ENCODE peak calls at places on chromosomes 13 and 19, in five cellular contexts. U is A549, N is HepG2, R is K562, B is GM12878. A is an unnamed sample.

GRCh38 chr13:23629566-23630272 is 59.5 kb downstream of the TNFRSF19 start:
- DNase-seq in U (no peak), N (peak; percentile 93), R (no peak), B (no peak), A (no peak)

GRCh38 chr19:48558018-48558684 is 6.2 kb downstream of the SULT2B1 start:
- DNase-seq in U (peak; percentile 98), N (peak; percentile 93), R (peak; percentile 44), B (no peak), A (peak; percentile 87)

GRCh38 chr19:35037716-35038622 is 3.6 kb upstream of the HPN start:
- DNase-seq in U (no peak), N (no peak), R (no peak), B (peak; percentile 30), A (no peak)

GRCh38 chr13:90800082-90800746 is 547.3 kb upstream of the MIR17HG start:
- DNase-seq in U (no peak), N (no peak), R (no peak), B (no peak), A (no peak)

GRCh38 chr19:10624585-10624984 is 768 bp upstream of the SLC44A2 start:
- DNase-seq in U (no peak), N (no peak), R (peak; percentile 5), B (no peak), A (no peak)

GRCh38 chr19:27824108-27824507 is 1388.8 kb downstream of the UQCRFS1 start:
- DNase-seq in U (no peak), N (no peak), R (no peak), B (no peak), A (no peak)

GRCh38 chr19:41192574-41193419 is at the start of gene CYP2S1:
- DNase-seq in U (peak; percentile 77), N (no peak), R (peak; percentile 94), B (no peak), A (peak; percentile 85)

GRCh38 chr13:57212989-57213388 is 46.0 kb downstream of the PRR20E start:
- DNase-seq in U (no peak), N (no peak), R (no peak), B (no peak), A (no peak)

GRCh38 chr13:99665716-99666115 is 164.4 kb downstream of the TM9SF2 start:
- DNase-seq in U (no peak), N (no peak), R (no peak), B (no peak), A (no peak)

GRCh38 chr13:88979465-88980180 is 1308.5 kb downstream of the SLITRK5 start:
- DNase-seq in U (no peak), N (no peak), R (no peak), B (no peak), A (peak; percentile 24)

GRCh38 chr13:45370922-45371406 is 30.0 kb upstream of the TPT1 start:
- DNase-seq in U (peak; percentile 41), N (no peak), R (peak; percentile 76), B (no peak), A (peak; percentile 93)

GRCh38 chr13:94217370-94217769 is 262.1 kb downstream of the DCT start:
- DNase-seq in U (no peak), N (no peak), R (no peak), B (no peak), A (no peak)

GRCh38 chr19:13980340-13980739 is 25.8 kb downstream of the RFX1 start:
- DNase-seq in U (no peak), N (no peak), R (no peak), B (no peak), A (no peak)

GRCh38 chr19:52170863-52171320 is 529 bp downstream of the ZNF836 start:
- DNase-seq in U (no peak), N (no peak), R (no peak), B (no peak), A (peak; percentile 55)

GRCh38 chr19:18044825-18045304 is 36.9 kb downstream of the ARRDC2 start:
- DNase-seq in U (peak; percentile 27), N (no peak), R (peak; percentile 68), B (peak; percentile 90), A (peak; percentile 77)

GRCh38 chr19:22144394-22144793 is 52.4 kb downstream of the ZNF676 start:
- DNase-seq in U (peak; percentile 30), N (no peak), R (peak; percentile 11), B (no peak), A (peak; percentile 50)

GRCh38 chr19:44671400-44671799 is at the start of gene CEACAM19:
- DNase-seq in U (no peak), N (no peak), R (no peak), B (no peak), A (no peak)

GRCh38 chr13:50596103-50596502 is 247.4 kb downstream of the DLEU7 start:
- DNase-seq in U (no peak), N (no peak), R (no peak), B (no peak), A (no peak)

GRCh38 chr13:92317066-92317465 is 909.5 kb upstream of the GPC6 start:
- DNase-seq in U (peak; percentile 3), N (no peak), R (no peak), B (no peak), A (no peak)

GRCh38 chr19:34669305-34669704 is 7.7 kb downstream of the SCGB2B2 start:
- DNase-seq in U (no peak), N (no peak), R (no peak), B (no peak), A (no peak)

GRCh38 chr19:5002143-5002542 is 33.2 kb downstream of the KDM4B start:
- DNase-seq in U (peak; percentile 27), N (peak; percentile 84), R (no peak), B (no peak), A (no peak)

GRCh38 chr19:5536337-5536894 is 31.3 kb downstream of the TINCR start:
- DNase-seq in U (peak; percentile 23), N (no peak), R (peak; percentile 32), B (no peak), A (peak; percentile 97)

GRCh38 chr13:21341637-21342422 is 117.3 kb downstream of the ZDHHC20 start:
- DNase-seq in U (no peak), N (no peak), R (no peak), B (no peak), A (no peak)

GRCh38 chr13:33480561-33480960 is 195.0 kb upstream of the STARD13 start:
- DNase-seq in U (no peak), N (no peak), R (no peak), B (no peak), A (no peak)

DNA sequence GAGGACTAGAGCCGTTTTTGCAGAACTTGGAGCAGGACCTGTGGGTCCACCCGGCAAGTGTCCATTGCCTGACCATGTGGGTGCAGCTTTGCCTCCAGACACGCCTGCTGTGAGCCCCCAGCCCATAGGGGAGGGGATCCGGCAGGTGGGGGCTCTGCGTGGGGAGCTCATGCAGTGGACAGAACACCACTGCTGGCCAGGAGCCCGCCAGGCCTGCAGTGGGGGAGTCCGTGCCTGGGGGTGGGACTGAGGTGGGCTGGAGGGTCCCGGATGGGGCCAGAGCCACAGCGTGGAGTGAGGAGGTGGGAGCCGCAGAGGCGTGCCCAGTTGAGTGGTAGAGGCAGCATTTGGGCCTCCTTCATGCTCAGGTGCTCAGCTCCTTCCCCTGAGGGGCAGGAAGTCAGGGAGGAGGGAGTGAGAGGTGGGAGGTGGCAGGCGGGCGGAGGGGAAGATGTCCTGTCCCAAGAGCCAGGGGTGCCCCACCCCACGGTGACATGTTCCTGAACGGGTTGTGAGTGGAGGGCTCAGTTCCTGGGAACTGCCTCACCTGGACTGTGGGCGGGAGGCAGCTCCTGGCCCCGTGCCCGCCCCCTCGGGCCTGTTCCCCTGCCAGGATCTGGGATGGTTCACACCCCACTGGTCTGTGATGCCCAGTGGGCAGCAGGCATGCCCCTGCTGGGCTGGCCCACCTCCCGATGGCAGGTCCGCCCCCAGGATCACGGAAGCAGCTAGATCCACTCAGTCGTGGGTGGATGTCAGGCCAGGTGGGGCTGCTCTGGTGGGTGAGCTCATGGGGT is 8.8 kb downstream of the ADAT3 start:
- DNase-seq in U (no peak), N (no peak), R (no peak), B (no peak), A (no peak)
- TF ChIP-seq JUNB in U (no peak), N (no peak), R (no peak), B (no peak), A (no peak)

DNA sequence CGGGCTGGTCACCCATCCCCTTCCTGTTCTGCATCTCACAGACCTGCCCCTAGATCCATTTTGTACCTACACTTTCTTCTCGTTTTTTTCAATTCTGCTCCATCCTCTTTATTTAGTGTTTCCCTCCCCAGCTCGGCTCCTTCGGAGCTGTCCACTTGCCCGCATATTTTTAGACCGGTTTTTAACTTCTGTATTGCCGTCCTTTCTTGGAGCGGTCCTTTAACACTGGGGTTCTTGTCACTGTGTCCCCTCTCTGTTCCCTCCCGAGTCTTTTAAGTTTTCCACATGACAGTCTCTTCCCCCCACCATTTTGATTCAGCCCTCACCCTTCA is 1.7 kb downstream of the ARHGAP35 start:
- DNase-seq in U (no peak), N (no peak), R (peak; percentile 15), B (no peak), A (no peak)
- TF ChIP-seq JUNB in U (no peak), N (no peak), R (no peak), B (no peak), A (no peak)

GRCh38 chr19:3493651-3494050 is 6.8 kb downstream of the DOHH start:
- DNase-seq in U (no peak), N (no peak), R (peak; percentile 31), B (no peak), A (no peak)

GRCh38 chr19:3492919-3493318 is 7.6 kb downstream of the DOHH start:
- DNase-seq in U (no peak), N (no peak), R (no peak), B (no peak), A (no peak)

GRCh38 chr19:3492131-3492839 is 8.2 kb downstream of the DOHH start:
- DNase-seq in U (no peak), N (no peak), R (no peak), B (no peak), A (no peak)

GRCh38 chr19:3494559-3494958 is 5.9 kb downstream of the DOHH start:
- DNase-seq in U (no peak), N (no peak), R (no peak), B (no peak), A (no peak)

DNA sequence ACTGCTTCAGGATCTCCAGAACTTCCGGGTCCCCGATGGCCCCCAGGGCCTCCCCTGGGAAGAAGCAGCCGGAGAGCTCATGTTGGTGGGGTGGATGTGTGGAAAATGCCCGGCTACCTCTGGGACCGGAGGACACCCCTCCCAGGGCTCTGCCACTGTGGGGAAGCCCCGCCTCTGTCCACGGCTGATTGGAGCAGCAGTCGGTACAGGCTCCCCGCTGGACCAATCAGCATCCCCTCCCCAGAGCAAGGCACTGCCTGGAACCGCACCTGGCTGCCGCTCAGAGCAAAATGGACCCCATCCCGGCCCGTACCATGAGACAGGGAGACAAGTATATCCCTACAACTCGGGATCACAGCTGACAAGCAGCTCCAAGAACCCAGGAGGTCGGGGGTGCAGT is 6.4 kb downstream of the DOHH start:
- DNase-seq in U (no peak), N (no peak), R (peak; percentile 89), B (no peak), A (peak; percentile 86)
- TF ChIP-seq JUNB in U (no peak), N (no peak), R (no peak), B (no peak), A (no peak)

GRCh38 chr19:2867025-2867991 is at the start of gene ZNF556:
- DNase-seq in U (peak; percentile 19), N (peak; percentile 100), R (peak; percentile 77), B (no peak), A (peak; percentile 7)
- TF ChIP-seq JUNB in U (no peak), N (no peak), R (no peak), B (no peak), A (no peak)